ENCODE peak calls at places on chromosomes 3 and 15, in four cellular contexts. H is tibial artery, X is fibroblast of lung, J is fibroblast of the aortic adventitia. R is an unnamed sample.
A peak's percentile ranks its signal among the peaks of the same experiment; 100 is the strongest.

GRCh38 chr15:66786708-66787471 is 84.9 kb downstream of the SMAD6 start:
- DNase-seq in H (no peak), J (no peak), X (no peak), R (no peak)

GRCh38 chr15:93866441-93866840 is 364.9 kb upstream of the MCTP2 start:
- DNase-seq in H (no peak), J (no peak), X (no peak), R (no peak)

GRCh38 chr3:29822051-29822450 is 541.2 kb downstream of the RBMS3 start:
- DNase-seq in J (peak; percentile 52), X (peak; percentile 12), H (no peak), R (peak; percentile 67)

GRCh38 chr3:65483475-65483874 is 555.2 kb downstream of the MAGI1 start:
- DNase-seq in H (peak; percentile 48), J (peak; percentile 48), X (peak; percentile 8), R (no peak)

GRCh38 chr15:47505712-47506542 is 211.4 kb upstream of the SEMA6D start:
- DNase-seq in H (no peak), J (peak; percentile 52), X (peak; percentile 40), R (no peak)

GRCh38 chr3:185317674-185318073 is 45.3 kb upstream of the MAP3K13 start:
- DNase-seq in H (no peak), J (peak; percentile 31), X (no peak), R (no peak)

GRCh38 chr3:16331319-16331883 is 66.4 kb downstream of the OXNAD1 start:
- DNase-seq in J (no peak), H (no peak), X (no peak), R (no peak)

GRCh38 chr15:70562906-70563305 is 200.5 kb downstream of the UACA start:
- DNase-seq in H (no peak), X (no peak), J (no peak), R (no peak)

GRCh38 chr3:123543950-123544349 is 40.9 kb downstream of the HACD2 start:
- DNase-seq in J (no peak), X (no peak), H (no peak), R (no peak)

GRCh38 chr3:60046212-60046611 is 996.4 kb upstream of the CFAP20DC start:
- DNase-seq in J (no peak), H (no peak), X (no peak), R (no peak)